ENCODE peak calls at places on chromosomes 5 and 9, in six cellular contexts. Z is AG10803, V is BJ, X is BE2C, Q is GM10248, K is endodermal cell. S is an unnamed sample.

GRCh38 chr5:84086517-84086916 is 298.2 kb downstream of the EDIL3 start:
- DNase-seq in Q (no peak), K (no peak), V (no peak), Z (no peak), X (no peak), S (no peak)

GRCh38 chr9:134175808-134176598 is 11.6 kb upstream of the RNU6ATAC start:
- DNase-seq in K (no peak), V (no peak), Q (no peak), Z (no peak), X (no peak), S (peak)

GRCh38 chr9:112664541-112664940 is 53.4 kb downstream of the INIP start:
- DNase-seq in X (no peak), Z (no peak), V (no peak), Q (no peak), K (no peak), S (no peak)

GRCh38 chr9:20702565-20702964 is 18.5 kb downstream of the FOCAD start:
- DNase-seq in Q (no peak), Z (no peak), K (no peak), V (no peak), X (no peak), S (no peak)

GRCh38 chr5:1642221-1642620 is 118.5 kb upstream of the LPCAT1 start:
- DNase-seq in K (peak), X (no peak), V (no peak), Q (no peak), Z (no peak), S (no peak)

GRCh38 chr5:40401281-40401680 is 278.4 kb upstream of the PTGER4 start:
- DNase-seq in K (no peak), V (no peak), X (no peak), Q (no peak), Z (peak), S (no peak)

GRCh38 chr9:129582865-129583264 is 38.0 kb downstream of the C9orf50 start:
- DNase-seq in X (no peak), Q (no peak), V (no peak), Z (no peak), K (no peak), S (no peak)

GRCh38 chr5:82338731-82339130 is 60.6 kb upstream of the RPS23 start:
- DNase-seq in X (no peak), Q (no peak), K (no peak), Z (no peak), V (no peak), S (no peak)

GRCh38 chr5:132274050-132274869 is 16.8 kb downstream of the PDLIM4 start:
- DNase-seq in Z (no peak), X (no peak), Q (no peak), K (peak), V (no peak), S (no peak)

GRCh38 chr9:132672413-132672690 is 2.1 kb downstream of the GTF3C4 start:
- DNase-seq in X (no peak), V (no peak), Z (no peak), K (no peak), Q (no peak), S (no peak)

GRCh38 chr9:110161940-110162339 is 46.0 kb downstream of the C9orf152 start:
- DNase-seq in V (no peak), Q (no peak), K (no peak), Z (no peak), X (no peak), S (no peak)

GRCh38 chr5:177134653-177135225 is 1.2 kb downstream of the NSD1 start:
- DNase-seq in Q (no peak), X (no peak), Z (no peak), V (no peak), K (no peak), S (peak)

GRCh38 chr9:88025411-88026132 is 51.2 kb upstream of the CDK20 start:
- DNase-seq in Q (no peak), X (no peak), Z (no peak), K (peak), V (no peak), S (no peak)
- TF ChIP-seq CTCF in Q (no peak), X (peak), Z (no peak), K (peak), V (no peak), S (no peak)

GRCh38 chr5:139091439-139092156 is 106.6 kb downstream of the SIL1 start:
- DNase-seq in Z (peak), X (no peak), Q (no peak), V (no peak), K (no peak), S (no peak)
- TF ChIP-seq CTCF in Z (peak), X (peak), Q (peak), V (peak), K (peak), S (peak)

DNA sequence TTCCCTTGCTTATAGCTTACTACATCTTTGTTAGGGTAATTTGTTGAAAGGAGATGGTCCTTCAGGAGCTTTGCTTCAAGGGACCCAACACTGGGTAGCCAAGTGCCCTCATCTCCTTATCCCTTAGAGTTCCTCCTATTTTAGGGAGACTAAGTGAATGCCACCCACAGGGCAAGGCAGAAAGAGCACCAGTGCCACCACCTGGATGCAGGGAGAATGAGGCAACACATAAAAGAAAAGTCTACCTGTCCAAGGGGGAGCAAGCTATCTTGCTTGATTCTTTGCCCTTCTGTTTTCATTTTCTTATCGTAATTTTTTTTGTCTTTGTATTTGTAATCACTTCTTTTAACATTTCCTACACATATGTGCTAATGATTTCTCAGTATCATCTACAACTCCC is 205.5 kb downstream of the NPR3 start:
- DNase-seq in X (no peak), K (peak), Z (peak), Q (no peak), V (no peak), S (no peak)
- TF ChIP-seq CTCF in X (peak), K (peak), Z (peak), Q (no peak), V (peak), S (peak)

GRCh38 chr5:141041427-141041785 is 9.8 kb upstream of the PCDHB1 start:
- DNase-seq in Z (no peak), Q (no peak), K (no peak), V (no peak), X (no peak), S (no peak)

GRCh38 chr5:141039517-141039916 is 11.7 kb upstream of the PCDHB1 start:
- DNase-seq in Q (no peak), Z (no peak), X (peak), K (no peak), V (no peak), S (no peak)

GRCh38 chr5:141039061-141039460 is 12.1 kb upstream of the PCDHB1 start:
- DNase-seq in Z (no peak), Q (no peak), V (no peak), K (no peak), X (no peak), S (no peak)

GRCh38 chr5:141040763-141041426 is 10.3 kb upstream of the PCDHB1 start:
- DNase-seq in X (peak), K (peak), Q (peak), V (peak), Z (peak), S (peak)

DNA sequence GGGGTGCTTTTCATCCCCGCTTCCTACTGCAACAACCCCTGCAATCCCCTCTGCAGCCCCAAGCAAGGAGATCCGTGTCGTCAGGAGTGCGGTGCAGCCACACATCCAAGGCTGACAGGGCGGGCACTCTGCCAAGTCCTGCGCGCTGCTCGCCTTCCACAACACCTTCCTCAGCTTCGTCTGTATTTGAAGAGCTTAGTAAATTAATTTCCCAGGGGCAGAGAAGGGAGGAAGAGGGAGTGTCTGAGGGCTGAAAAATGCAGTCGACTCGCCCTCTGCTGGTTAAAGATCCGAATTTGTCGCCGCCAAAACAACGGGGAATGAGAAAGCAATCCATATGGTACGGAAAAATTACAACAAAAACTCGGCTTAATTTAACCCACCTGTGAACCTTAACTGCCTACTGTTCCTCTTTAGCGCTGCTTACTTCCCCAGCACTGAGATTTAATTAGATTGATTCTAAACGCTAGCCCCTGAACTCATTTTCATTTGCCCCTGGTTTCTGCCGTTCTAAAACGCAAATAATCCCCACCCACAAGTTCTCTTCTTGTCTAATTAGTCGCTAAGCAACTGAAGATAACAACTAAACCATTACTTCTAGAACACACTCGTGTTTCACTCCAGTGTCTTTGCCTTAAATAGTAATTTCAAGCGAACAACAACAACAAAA is 10.9 kb upstream of the PCDHB1 start:
- DNase-seq in K (peak), X (peak), Q (no peak), V (no peak), Z (no peak), S (no peak)
- TF ChIP-seq CTCF in K (peak), X (peak), Q (no peak), V (no peak), Z (peak), S (peak)

GRCh38 chr9:131018621-131019020 is 9.6 kb downstream of the LAMC3 start:
- DNase-seq in V (no peak), Q (no peak), X (no peak), K (peak), Z (no peak), S (no peak)
- TF ChIP-seq CTCF in V (no peak), Q (no peak), X (peak), K (peak), Z (no peak), S (peak)

GRCh38 chr5:60698316-60698715 is 1.6 kb downstream of the DEPDC1B start:
- DNase-seq in Q (no peak), X (no peak), Z (no peak), K (no peak), V (no peak), S (no peak)

GRCh38 chr5:60703944-60704343 is 4.0 kb upstream of the DEPDC1B start:
- DNase-seq in Q (no peak), Z (no peak), V (no peak), K (no peak), X (no peak), S (no peak)

GRCh38 chr5:60700347-60700815 is 415 bp upstream of the DEPDC1B start:
- DNase-seq in Q (peak), Z (peak), X (peak), V (no peak), K (no peak), S (no peak)

GRCh38 chr5:60701317-60701988 is 1.5 kb upstream of the DEPDC1B start:
- DNase-seq in Z (no peak), X (no peak), V (no peak), Q (no peak), K (no peak), S (no peak)

DNA sequence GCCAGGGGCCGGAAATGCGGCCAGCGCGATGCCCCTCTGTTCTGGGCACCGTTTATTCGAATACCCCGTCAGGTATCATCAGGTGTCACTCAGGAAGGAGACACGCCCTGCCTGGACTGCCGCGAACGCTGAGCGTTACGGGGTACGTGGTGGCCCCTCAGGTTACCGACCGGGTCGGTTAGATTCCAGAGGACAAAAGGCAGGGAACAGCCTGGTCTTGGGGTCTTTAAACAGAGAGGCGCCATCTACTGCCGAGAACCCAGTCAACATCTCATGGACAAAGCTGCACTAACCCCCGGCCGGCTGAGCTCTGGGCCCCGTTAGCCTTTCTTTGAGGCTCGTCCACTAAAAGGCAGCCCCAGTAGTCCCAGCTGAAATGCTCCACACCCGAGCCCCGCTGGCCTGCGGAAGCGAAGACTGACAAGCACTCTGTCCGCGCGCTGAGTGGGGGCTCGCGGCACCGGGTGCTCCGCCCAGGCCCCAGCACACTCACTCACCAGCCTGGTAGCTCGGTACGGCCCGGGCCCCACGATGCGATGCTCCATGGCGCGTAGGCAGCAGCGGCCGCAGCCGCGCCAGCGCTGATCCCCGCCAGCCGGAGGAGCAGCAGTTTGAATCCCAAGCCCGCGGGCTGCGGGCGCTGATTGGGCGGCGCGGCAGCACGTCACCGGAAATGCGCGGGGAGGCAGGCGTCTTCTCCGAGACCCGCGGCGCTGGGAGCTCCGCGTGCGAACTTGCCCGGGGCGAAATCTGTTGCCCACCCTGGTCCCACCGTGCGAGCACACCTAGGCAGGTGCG is at the start of gene DEPDC1B:
- DNase-seq in X (peak), Q (peak), K (peak), Z (peak), V (peak), S (peak)
- TF ChIP-seq CTCF in X (peak), Q (peak), K (peak), Z (peak), V (peak), S (peak)

GRCh38 chr9:503881-504852 is 289.5 kb downstream of the DOCK8 start:
- DNase-seq in V (no peak), Q (peak), X (peak), K (peak), Z (peak), S (peak)

GRCh38 chr9:503331-503730 is 288.7 kb downstream of the DOCK8 start:
- DNase-seq in Z (no peak), V (no peak), Q (no peak), K (peak), X (no peak), S (no peak)

DNA sequence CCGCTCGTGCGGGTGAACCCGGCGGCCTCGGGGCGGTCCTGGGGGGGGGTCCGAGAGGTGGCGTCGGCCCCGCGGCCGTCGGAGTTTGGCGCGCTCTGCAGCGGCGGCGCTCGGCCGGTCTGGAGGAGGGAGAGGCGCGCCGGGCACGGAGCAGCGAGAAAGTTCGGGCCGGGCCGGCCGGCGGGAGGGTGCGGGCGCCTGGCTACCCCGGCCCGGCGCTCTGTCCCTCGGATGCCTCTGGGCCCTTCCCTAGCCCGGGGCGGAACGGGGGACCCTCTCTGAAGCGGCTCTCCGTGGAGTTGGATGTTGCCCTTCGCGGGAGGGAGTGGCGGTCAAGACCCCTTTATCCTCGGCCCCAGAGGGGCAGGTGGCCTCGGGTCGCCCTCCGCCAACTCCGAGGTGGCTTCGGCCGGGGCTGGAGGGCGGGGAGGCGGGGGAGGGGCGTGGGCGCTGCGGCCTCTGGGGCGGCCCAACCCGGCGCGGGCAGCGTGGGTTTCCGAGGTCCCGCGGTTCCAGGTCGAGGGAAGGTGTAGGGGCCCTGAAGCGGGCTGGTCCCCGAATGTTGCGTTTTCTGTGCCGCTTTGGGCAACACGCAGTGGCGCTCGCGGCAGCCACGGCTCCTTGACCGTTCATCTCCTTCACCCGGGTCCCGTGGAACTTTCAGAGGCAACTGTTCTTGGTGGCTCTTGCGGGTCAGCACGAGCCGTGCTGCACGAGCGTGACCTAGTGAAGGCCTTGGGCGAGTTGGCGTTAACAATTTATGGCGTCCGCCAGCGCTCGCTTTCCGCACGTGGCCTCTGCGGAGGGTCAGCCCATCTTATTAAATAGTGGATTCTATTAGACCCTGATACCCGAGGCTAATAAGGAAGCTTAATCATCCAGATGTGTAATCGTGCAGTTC is 290.5 kb downstream of the DOCK8 start:
- DNase-seq in Z (no peak), Q (peak), V (no peak), X (peak), K (peak), S (no peak)
- TF ChIP-seq CTCF in Z (no peak), Q (no peak), V (no peak), X (no peak), K (no peak), S (no peak)

DNA sequence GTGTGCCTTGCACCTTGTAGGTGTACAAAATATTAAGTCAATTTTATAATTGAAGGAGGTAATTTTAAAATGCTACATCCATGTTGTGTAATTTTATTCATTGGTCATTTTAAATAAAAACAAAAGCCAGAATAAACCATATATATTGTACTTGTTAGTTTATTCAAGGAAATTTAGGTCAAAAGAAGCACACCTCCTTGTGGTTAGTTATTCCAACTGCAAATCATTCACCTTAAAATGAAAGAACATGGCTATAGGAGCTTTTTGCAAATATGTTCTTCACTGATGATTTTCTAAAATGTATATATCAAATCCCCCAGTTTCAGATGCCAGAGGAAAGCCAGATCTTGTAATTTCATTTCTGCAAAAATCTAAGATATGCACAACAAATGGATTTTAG is 5.4 kb upstream of the MOCS2 start:
- DNase-seq in V (no peak), Q (no peak), X (no peak), K (no peak), Z (no peak), S (no peak)
- TF ChIP-seq CTCF in V (peak), Q (no peak), X (peak), K (peak), Z (peak), S (peak)